ENCODE peak calls at places on chromosome 10, in five cellular contexts. G is H9, K is cardiac muscle cell, O is dorsolateral prefrontal cortex, P is right lobe of liver. U is an unnamed sample.

GRCh38 chr10:59176241-59177030 is at the start of gene PHYHIPL:
- DNase-seq in P (peak; percentile 46), O (peak; percentile 65), G (peak; percentile 58), K (no peak), U (peak; percentile 43)

GRCh38 chr10:114308470-114309110 is 69.5 kb downstream of the VWA2 start:
- DNase-seq in P (no peak), G (no peak), O (no peak), K (no peak), U (no peak)

GRCh38 chr10:113087082-113088029 is 137.3 kb downstream of the TCF7L2 start:
- DNase-seq in O (no peak), K (peak; percentile 99), G (peak; percentile 84), P (peak; percentile 54), U (no peak)

GRCh38 chr10:43846187-43846680 is 197.6 kb upstream of the ZNF32 start:
- DNase-seq in G (no peak), K (peak; percentile 61), P (no peak), O (no peak), U (no peak)

GRCh38 chr10:26697922-26698608 is 564 bp downstream of the PDSS1 start:
- DNase-seq in K (no peak), P (no peak), G (no peak), O (no peak), U (no peak)

GRCh38 chr10:74419491-74420466 is 268.8 kb downstream of the ADK start:
- DNase-seq in G (no peak), K (peak; percentile 15), O (no peak), P (no peak), U (no peak)

GRCh38 chr10:118204292-118204943 is 137.7 kb downstream of the FAM204A start:
- DNase-seq in K (no peak), G (no peak), P (no peak), O (no peak), U (no peak)

GRCh38 chr10:58044072-58044471 is 223.6 kb downstream of the IPMK start:
- DNase-seq in G (no peak), O (no peak), K (peak; percentile 52), P (no peak), U (no peak)

GRCh38 chr10:87000491-87000890 is 19.6 kb upstream of the FAM25A start:
- DNase-seq in K (peak; percentile 5), G (no peak), O (no peak), P (no peak), U (no peak)

GRCh38 chr10:132321726-132322125 is 10.3 kb upstream of the LRRC27 start:
- DNase-seq in O (no peak), K (no peak), P (no peak), G (no peak), U (no peak)

GRCh38 chr10:67735430-67735829 is 39.4 kb upstream of the CTNNA3 start:
- DNase-seq in O (no peak), K (no peak), P (no peak), G (no peak), U (no peak)

GRCh38 chr10:50275650-50276235 is 24.4 kb upstream of the ASAH2 start:
- DNase-seq in P (peak; percentile 58), G (peak; percentile 60), O (no peak), K (peak; percentile 24), U (peak; percentile 28)

GRCh38 chr10:116429288-116429977 is 1.8 kb downstream of the PNLIPRP3 start:
- DNase-seq in P (no peak), O (no peak), K (no peak), G (no peak), U (no peak)

GRCh38 chr10:34427911-34428216 is 387.2 kb downstream of the PARD3 start:
- DNase-seq in K (no peak), O (no peak), P (no peak), G (no peak), U (no peak)

GRCh38 chr10:120477006-120477722 is 20.1 kb downstream of the PLPP4 start:
- DNase-seq in P (no peak), O (no peak), K (peak; percentile 13), G (peak; percentile 9), U (no peak)

GRCh38 chr10:74213571-74214162 is 62.6 kb downstream of the ADK start:
- DNase-seq in O (no peak), P (peak; percentile 39), K (peak; percentile 68), G (no peak), U (no peak)

GRCh38 chr10:34702982-34703381 is 112.1 kb downstream of the PARD3 start:
- DNase-seq in O (no peak), G (no peak), P (no peak), K (no peak), U (no peak)

GRCh38 chr10:74081192-74081803 is 69.3 kb downstream of the AP3M1 start:
- DNase-seq in O (no peak), K (peak; percentile 71), P (no peak), G (peak; percentile 50), U (peak; percentile 47)

GRCh38 chr10:68261132-68261856 is 29.4 kb upstream of the ATOH7 start:
- DNase-seq in K (peak; percentile 20), P (peak; percentile 24), O (no peak), G (no peak), U (no peak)

GRCh38 chr10:4617626-4618025 is 208.4 kb upstream of the AKR1E2 start:
- DNase-seq in O (no peak), P (no peak), G (no peak), K (no peak), U (no peak)

GRCh38 chr10:72056113-72056512 is 32.2 kb downstream of the SPOCK2 start:
- DNase-seq in P (no peak), O (no peak), G (no peak), K (no peak), U (no peak)

GRCh38 chr10:10196701-10197100 is 821.0 kb upstream of the CELF2 start:
- DNase-seq in G (no peak), P (no peak), K (no peak), O (no peak), U (no peak)

GRCh38 chr10:86523348-86523747 is 1.8 kb upstream of the WAPL start:
- DNase-seq in K (no peak), P (no peak), G (no peak), O (no peak), U (no peak)

GRCh38 chr10:21194510-21194993 is 297.4 kb upstream of the NEBL start:
- DNase-seq in G (no peak), P (peak; percentile 48), O (no peak), K (peak; percentile 70), U (no peak)

GRCh38 chr10:20970044-20970443 is 72.9 kb upstream of the NEBL start:
- DNase-seq in K (peak; percentile 65), O (no peak), G (no peak), P (no peak), U (no peak)

GRCh38 chr10:15419279-15419874 is 48.3 kb upstream of the FAM171A1 start:
- DNase-seq in G (no peak), O (no peak), P (no peak), K (peak; percentile 64), U (peak; percentile 41)

GRCh38 chr10:30000802-30001571 is 58.4 kb downstream of the JCAD start:
- DNase-seq in O (no peak), G (no peak), P (peak; percentile 40), K (peak; percentile 97), U (no peak)

GRCh38 chr10:122263971-122264370 is 7.1 kb upstream of the BTBD16 start:
- DNase-seq in O (no peak), K (peak; percentile 88), P (no peak), G (no peak), U (no peak)

GRCh38 chr10:75530337-75530736 is 98.9 kb downstream of the LRMDA start:
- DNase-seq in P (no peak), G (no peak), O (no peak), K (no peak), U (no peak)

GRCh38 chr10:124532106-124532641 is 70.6 kb downstream of the LHPP start:
- DNase-seq in P (no peak), O (no peak), G (peak; percentile 90), K (no peak), U (no peak)

GRCh38 chr10:103855852-103856496 is 598 bp upstream of the SH3PXD2A start:
- DNase-seq in P (peak; percentile 50), O (no peak), G (no peak), K (no peak), U (no peak)

GRCh38 chr10:8048281-8049008 is 6.0 kb upstream of the GATA3 start:
- DNase-seq in P (no peak), K (no peak), G (no peak), O (no peak), U (no peak)

DNA sequence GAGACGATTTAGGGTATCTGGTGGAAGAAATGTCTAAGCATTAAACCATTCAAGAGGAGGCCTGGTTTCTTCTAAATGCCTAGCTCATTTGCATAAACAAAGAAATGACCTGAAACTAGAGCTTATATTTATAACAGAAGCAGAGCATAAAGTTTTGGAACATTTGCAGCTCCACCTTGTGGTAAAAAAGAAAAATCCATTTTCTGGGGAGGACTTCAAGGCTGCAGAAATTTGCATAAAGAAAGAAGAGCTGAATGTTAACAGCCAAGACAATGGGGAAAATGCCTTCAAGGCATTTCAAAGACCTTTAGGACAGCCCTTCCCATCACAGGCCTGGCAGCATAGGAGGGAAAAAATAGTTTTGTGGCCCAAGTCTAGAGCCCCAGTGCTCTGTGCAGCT is 362.0 kb downstream of the ZNF248 start:
- DNase-seq in O (no peak), G (no peak), K (no peak), P (no peak), U (no peak)
- TF ChIP-seq CTCF in O (peak; percentile 32), G (peak; percentile 37), K (no peak), P (peak; percentile 44), U (peak; percentile 22)

DNA sequence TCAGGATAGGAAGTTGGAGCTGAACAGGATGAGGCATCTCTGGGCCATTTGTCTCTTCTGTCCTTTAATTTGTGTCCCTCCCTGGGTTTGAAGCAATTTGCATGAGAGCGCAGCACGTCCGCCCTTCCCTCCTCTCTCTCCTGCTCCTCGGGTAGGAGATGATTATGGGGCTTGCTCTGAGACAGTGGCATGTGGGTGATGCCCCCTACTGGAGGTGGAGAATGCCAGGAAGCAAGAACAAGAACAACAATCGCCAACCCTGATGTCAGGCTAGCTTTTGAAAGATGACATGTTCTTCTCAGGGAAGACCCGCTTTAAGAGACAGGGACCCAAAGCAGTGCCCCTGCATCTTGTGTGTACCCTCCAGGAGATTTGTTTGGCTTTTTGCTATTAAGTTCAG is 63.9 kb upstream of the LOXL4 start:
- DNase-seq in K (no peak), P (no peak), O (no peak), G (peak; percentile 85), U (no peak)
- TF ChIP-seq CTCF in K (peak; percentile 49), P (peak; percentile 49), O (no peak), G (peak; percentile 81), U (no peak)

GRCh38 chr10:89466599-89467035 is 52.2 kb downstream of the IFIT5 start:
- DNase-seq in G (no peak), P (no peak), O (no peak), K (peak; percentile 66), U (no peak)
- TF ChIP-seq CTCF in G (peak; percentile 63), P (peak; percentile 71), O (no peak), K (peak; percentile 58), U (peak; percentile 64)

DNA sequence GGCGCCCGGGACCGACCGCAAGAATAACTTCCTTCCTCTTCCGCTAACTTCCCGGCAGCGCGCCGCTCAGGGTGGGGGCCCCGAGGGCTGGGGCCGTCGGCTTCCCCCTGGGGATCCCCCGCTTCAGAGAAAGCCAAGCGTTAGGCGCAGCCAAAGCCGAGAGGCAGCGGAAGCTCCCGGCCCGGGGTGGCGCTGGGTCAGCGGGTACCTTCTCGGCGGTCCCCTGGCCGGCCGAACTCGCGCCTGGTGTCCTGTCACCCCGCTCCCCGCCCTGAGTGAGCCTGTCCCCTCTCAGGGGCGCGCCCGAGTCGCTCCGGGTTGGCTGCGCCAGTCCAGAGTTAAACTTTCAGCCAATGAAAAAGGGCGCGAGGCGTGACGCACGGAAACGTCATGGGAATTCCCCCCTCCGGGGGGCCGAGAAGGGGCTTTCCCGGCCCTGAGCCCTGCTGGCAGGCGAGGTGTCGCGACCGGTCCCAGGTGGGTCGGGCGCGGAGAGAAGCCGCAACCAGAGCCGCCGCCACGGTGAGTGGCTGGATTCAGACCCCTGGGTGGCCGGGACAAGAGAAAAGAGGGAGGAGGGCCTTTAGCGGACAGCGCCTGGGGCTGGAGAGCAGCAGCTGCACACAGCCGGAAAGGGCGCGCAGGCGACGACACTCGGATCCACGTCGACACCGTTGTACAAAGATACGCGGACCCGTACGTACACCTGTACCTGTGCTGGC is 1.3 kb upstream of the NFKB2 start:
- DNase-seq in K (peak; percentile 95), G (peak; percentile 95), P (peak; percentile 98), O (peak; percentile 82), U (peak; percentile 87)
- TF ChIP-seq CTCF in K (no peak), G (peak; percentile 99), P (peak; percentile 13), O (no peak), U (peak; percentile 99)

U was measured in neural crest cell.